ENCODE peak calls at places on chromosomes 12 and 14, in nine cellular contexts. P is MV-4-11; U is T-cell; J is stimulated activated CD4-positive, alpha-beta T cell treated with anti-CD3 and anti-CD28 coated beads, Interleukin-12 subunit alpha, Interleukin-12 subunit beta, amount 100 ng/mL, for 24 hours; A is central memory CD4-positive, alpha-beta T cell; V is NCI-H1694 treated with DMSO at 0.1 percent for 48 hours; X is mucosa of descending colon; I is stimulated activated CD8-positive, alpha-beta memory T cell treated with anti-CD3 and anti-CD28 coated beads, Interleukin-12 subunit alpha, Interleukin-12 subunit beta, amount 100 ng/mL, for 1 hour; Q is NCI-H2029. G is an unnamed sample.

GRCh38 chr12:47808574-47809380 is 10.9 kb downstream of the HDAC7 start:
- DNase-seq in P (peak), U (no peak), J (no peak), A (peak), V (no peak), X (peak), I (no peak), Q (no peak), G (peak)

GRCh38 chr12:98618952-98619351 is 25.5 kb downstream of the SLC25A3 start:
- DNase-seq in P (peak), U (no peak), J (no peak), A (no peak), V (no peak), X (no peak), I (no peak), Q (no peak), G (no peak)

GRCh38 chr12:91189526-91189925 is 6.9 kb upstream of the DCN start:
- DNase-seq in P (no peak), U (no peak), J (no peak), A (no peak), V (no peak), X (no peak), I (no peak), Q (no peak), G (no peak)

GRCh38 chr14:24416932-24417619 is 12.4 kb downstream of the CBLN3 start:
- DNase-seq in P (no peak), U (no peak), J (no peak), A (no peak), V (no peak), X (no peak), I (no peak), Q (no peak), G (peak)

GRCh38 chr12:7905071-7905470 is 30.9 kb downstream of the SLC2A3 start:
- DNase-seq in P (no peak), U (no peak), J (no peak), A (no peak), V (no peak), X (no peak), I (no peak), Q (peak), G (no peak)

GRCh38 chr12:78146365-78146772 is 315.7 kb downstream of the NAV3 start:
- DNase-seq in P (peak), U (no peak), J (no peak), A (no peak), V (peak), X (no peak), I (no peak), Q (peak), G (no peak)

GRCh38 chr12:29676676-29677075 is 107.1 kb downstream of the TMTC1 start:
- DNase-seq in P (no peak), U (no peak), J (no peak), A (no peak), V (no peak), X (no peak), I (no peak), Q (no peak), G (no peak)

GRCh38 chr12:120598674-120599463 is 17.7 kb upstream of the POP5 start:
- DNase-seq in P (peak), U (no peak), J (no peak), A (no peak), V (no peak), X (no peak), I (no peak), Q (no peak), G (no peak)

GRCh38 chr14:101380940-101381339 is 180.4 kb upstream of the DIO3 start:
- DNase-seq in P (no peak), U (no peak), J (no peak), A (no peak), V (no peak), X (no peak), I (no peak), Q (no peak), G (no peak)

GRCh38 chr14:89012272-89013097 is 188.0 kb downstream of the TTC8 start:
- DNase-seq in P (no peak), U (no peak), J (no peak), A (no peak), V (no peak), X (no peak), I (no peak), Q (no peak), G (no peak)

GRCh38 chr14:100445436-100446088 is 122.4 kb downstream of the SLC25A47 start:
- DNase-seq in P (no peak), U (no peak), J (no peak), A (no peak), V (no peak), X (no peak), I (no peak), Q (no peak), G (no peak)

GRCh38 chr12:92324849-92325500 is 179.3 kb upstream of the BTG1 start:
- DNase-seq in P (no peak), U (no peak), J (no peak), A (no peak), V (no peak), X (no peak), I (no peak), Q (no peak), G (no peak)

GRCh38 chr12:112194601-112195247 is 69.4 kb downstream of the TRAFD1 start:
- DNase-seq in P (no peak), U (no peak), J (no peak), A (no peak), V (no peak), X (no peak), I (no peak), Q (no peak), G (no peak)

GRCh38 chr12:119061208-119061796 is 80.0 kb downstream of the SRRM4 start:
- DNase-seq in P (peak), U (no peak), J (no peak), A (no peak), V (no peak), X (no peak), I (no peak), Q (no peak), G (no peak)

GRCh38 chr12:69332815-69333358 is 15.3 kb upstream of the LYZ start:
- DNase-seq in P (no peak), U (no peak), J (no peak), A (no peak), V (no peak), X (no peak), I (no peak), Q (no peak), G (no peak)

GRCh38 chr14:39431416-39432178 is 636 bp downstream of the FBXO33 start:
- DNase-seq in P (peak), U (peak), J (peak), A (peak), V (no peak), X (peak), I (peak), Q (peak), G (peak)

GRCh38 chr12:3680919-3681594 is 71.9 kb downstream of the CRACR2A start:
- DNase-seq in P (no peak), U (no peak), J (no peak), A (no peak), V (peak), X (peak), I (no peak), Q (peak), G (no peak)

GRCh38 chr14:63713765-63714164 is 14.1 kb downstream of the SGPP1 start:
- DNase-seq in P (no peak), U (no peak), J (no peak), A (no peak), V (no peak), X (no peak), I (no peak), Q (no peak), G (no peak)

GRCh38 chr14:26730929-26731618 is 133.2 kb upstream of the NOVA1 start:
- DNase-seq in P (no peak), U (no peak), J (no peak), A (no peak), V (peak), X (no peak), I (no peak), Q (no peak), G (no peak)

GRCh38 chr14:67705211-67705610 is 3.5 kb downstream of the RDH12 start:
- DNase-seq in P (no peak), U (no peak), J (no peak), A (no peak), V (no peak), X (no peak), I (no peak), Q (no peak), G (no peak)

GRCh38 chr12:49920241-49920914 is 16.7 kb upstream of the FAIM2 start:
- DNase-seq in P (no peak), U (no peak), J (no peak), A (no peak), V (no peak), X (no peak), I (no peak), Q (no peak), G (no peak)

GRCh38 chr14:21902561-21903199 is 229.1 kb upstream of the OR4E1 start:
- DNase-seq in P (peak), U (no peak), J (no peak), A (peak), V (no peak), X (no peak), I (no peak), Q (no peak), G (peak)

GRCh38 chr12:42979746-42980145 is 390.2 kb upstream of the PRICKLE1 start:
- DNase-seq in P (no peak), U (no peak), J (no peak), A (no peak), V (no peak), X (no peak), I (no peak), Q (no peak), G (no peak)

GRCh38 chr12:93572712-93573551 is 457 bp downstream of the SOCS2 start:
- DNase-seq in P (no peak), U (no peak), J (no peak), A (no peak), V (no peak), X (peak), I (no peak), Q (no peak), G (no peak)

GRCh38 chr12:65822732-65823480 is 1.4 kb upstream of the HMGA2 start:
- DNase-seq in P (no peak), U (no peak), J (no peak), A (no peak), V (no peak), X (peak), I (no peak), Q (no peak), G (no peak)

GRCh38 chr12:5716221-5716620 is 228.8 kb downstream of the ANO2 start:
- DNase-seq in P (no peak), U (no peak), J (no peak), A (no peak), V (no peak), X (no peak), I (no peak), Q (no peak), G (no peak)

GRCh38 chr14:71923471-71923870 is 8.8 kb upstream of the RGS6 start:
- DNase-seq in P (no peak), U (no peak), J (no peak), A (no peak), V (no peak), X (no peak), I (no peak), Q (no peak), G (no peak)

GRCh38 chr12:56469007-56469930 is 891 bp downstream of the SPRYD4 start:
- DNase-seq in P (peak), U (no peak), J (no peak), A (no peak), V (no peak), X (peak), I (no peak), Q (peak), G (peak)

GRCh38 chr12:109716512-109717389 is 3.1 kb downstream of the FAM222A start:
- DNase-seq in P (no peak), U (no peak), J (no peak), A (no peak), V (peak), X (no peak), I (no peak), Q (no peak), G (no peak)

GRCh38 chr14:33254342-33254741 is 315.7 kb downstream of the NPAS3 start:
- DNase-seq in P (no peak), U (no peak), J (no peak), A (no peak), V (no peak), X (no peak), I (no peak), Q (no peak), G (no peak)

GRCh38 chr12:123966596-123966995 is 6.0 kb downstream of the CCDC92 start:
- DNase-seq in P (no peak), U (no peak), J (no peak), A (no peak), V (no peak), X (no peak), I (no peak), Q (no peak), G (no peak)

GRCh38 chr12:6338955-6339761 is 2.7 kb downstream of the TNFRSF1A start:
- DNase-seq in P (no peak), U (no peak), J (no peak), A (no peak), V (no peak), X (no peak), I (no peak), Q (no peak), G (no peak)

GRCh38 chr14:105311838-105312237 is 2.7 kb upstream of the PACS2 start:
- DNase-seq in P (no peak), U (no peak), J (no peak), A (no peak), V (no peak), X (no peak), I (no peak), Q (no peak), G (no peak)

GRCh38 chr14:104976198-104977007 is 1.8 kb downstream of the AHNAK2 start:
- DNase-seq in P (peak), U (peak), J (peak), A (peak), V (peak), X (peak), I (peak), Q (peak), G (peak)

GRCh38 chr12:62693291-62694040 is 226.8 kb downstream of the MON2 start:
- DNase-seq in P (no peak), U (no peak), J (no peak), A (no peak), V (peak), X (no peak), I (no peak), Q (no peak), G (no peak)